ENCODE peak calls at places on chromosome 16, in five cellular contexts. B is ELF-1; Z is lower leg skin; J is T-helper 1 cell; S is stimulated activated CD4-positive, alpha-beta T cell treated with anti-CD3 and anti-CD28 coated beads, TNF-alpha, amount 100 ng/mL, for 48 hours. X is an unnamed sample.

GRCh38 chr16:85279874-85280545 is 167.7 kb upstream of the CIBAR2 start:
- DNase-seq in S (no peak), Z (no peak), J (no peak), B (no peak), X (peak)

GRCh38 chr16:87686697-87687570 is 78.9 kb downstream of the KLHDC4 start:
- DNase-seq in B (no peak), J (no peak), Z (no peak), S (no peak), X (no peak)

GRCh38 chr16:74699666-74700065 is 996 bp downstream of the MLKL start:
- DNase-seq in J (no peak), S (no peak), Z (no peak), B (no peak), X (no peak)

GRCh38 chr16:84689126-84689525 is 10.7 kb upstream of the USP10 start:
- DNase-seq in Z (no peak), B (no peak), S (no peak), J (no peak), X (no peak)

GRCh38 chr16:64453643-64454042 is 668.2 kb downstream of the CDH11 start:
- DNase-seq in B (no peak), S (no peak), J (no peak), Z (no peak), X (no peak)

GRCh38 chr16:22347100-22347820 is 27.2 kb downstream of the CDR2 start:
- DNase-seq in B (no peak), S (no peak), Z (no peak), J (no peak), X (no peak)

GRCh38 chr16:23670137-23670776 is 8.4 kb upstream of the PLK1 start:
- DNase-seq in Z (no peak), B (no peak), S (peak), J (no peak), X (no peak)

GRCh38 chr16:16042076-16042475 is 92.7 kb downstream of the ABCC1 start:
- DNase-seq in Z (no peak), S (no peak), B (no peak), J (no peak), X (peak)

GRCh38 chr16:72295914-72296313 is 124.0 kb upstream of the PMFBP1 start:
- DNase-seq in S (no peak), B (no peak), J (no peak), Z (no peak), X (no peak)

GRCh38 chr16:11145821-11146211 is 110.2 kb downstream of the SOCS1 start:
- DNase-seq in B (no peak), S (no peak), J (no peak), Z (no peak), X (no peak)

GRCh38 chr16:70416748-70417616 is 21.9 kb downstream of the ST3GAL2 start:
- DNase-seq in Z (no peak), B (no peak), J (no peak), S (no peak), X (no peak)

GRCh38 chr16:65202461-65202860 is 80.6 kb upstream of the CDH11 start:
- DNase-seq in J (no peak), Z (no peak), B (no peak), S (no peak), X (no peak)

GRCh38 chr16:13919330-13919682 is 648 bp upstream of the ERCC4 start:
- DNase-seq in Z (no peak), S (no peak), B (no peak), J (no peak), X (no peak)

GRCh38 chr16:27723711-27724490 is 174.0 kb downstream of the KATNIP start:
- DNase-seq in S (no peak), B (no peak), J (no peak), Z (no peak), X (peak)

GRCh38 chr16:1126577-1126976 is 26.3 kb upstream of the CACNA1H start:
- DNase-seq in S (no peak), Z (no peak), B (no peak), J (no peak), X (no peak)

GRCh38 chr16:57826706-57827625 is 24.7 kb upstream of the KIFC3 start:
- DNase-seq in S (no peak), B (no peak), Z (no peak), J (no peak), X (no peak)

GRCh38 chr16:77788196-77789084 is at the start of gene VAT1L:
- DNase-seq in B (peak), Z (no peak), S (no peak), J (no peak), X (peak)

GRCh38 chr16:54504372-54504771 is 217.8 kb upstream of the IRX3 start:
- DNase-seq in J (no peak), B (no peak), Z (no peak), S (no peak), X (peak)

GRCh38 chr16:87207509-87207908 is 109.7 kb downstream of the C16orf95 start:
- DNase-seq in S (no peak), B (no peak), J (no peak), Z (no peak), X (peak)

GRCh38 chr16:5415123-5415522 is 317.5 kb upstream of the EEF2KMT start:
- DNase-seq in J (no peak), Z (no peak), S (no peak), B (peak), X (no peak)

GRCh38 chr16:56267888-56268287 is 76.6 kb downstream of the GNAO1 start:
- DNase-seq in Z (no peak), S (no peak), J (no peak), B (no peak), X (no peak)

GRCh38 chr16:5323284-5323683 is 225.7 kb upstream of the EEF2KMT start:
- DNase-seq in J (no peak), S (no peak), Z (no peak), B (peak), X (no peak)

GRCh38 chr16:71461686-71462648 is at the start of gene ZNF23:
- DNase-seq in J (peak), S (peak), B (peak), Z (peak), X (peak)

GRCh38 chr16:58506241-58507194 is 6.6 kb downstream of the NDRG4 start:
- DNase-seq in J (no peak), S (no peak), Z (no peak), B (no peak), X (peak)

GRCh38 chr16:50394215-50394802 is 25.5 kb upstream of the BRD7 start:
- DNase-seq in Z (peak), B (no peak), J (no peak), S (no peak), X (no peak)

GRCh38 chr16:4433914-4434787 is 8.5 kb downstream of the DNAJA3 start:
- DNase-seq in Z (no peak), B (no peak), J (no peak), S (no peak), X (no peak)

GRCh38 chr16:84751947-84752346 is 52.1 kb downstream of the USP10 start:
- DNase-seq in B (no peak), S (no peak), Z (no peak), J (no peak), X (no peak)

GRCh38 chr16:81567987-81568748 is 123.6 kb downstream of the CMIP start:
- DNase-seq in S (peak), B (no peak), J (no peak), Z (no peak), X (peak)

GRCh38 chr16:26614102-26614864 is 452.4 kb upstream of the C16orf82 start:
- DNase-seq in S (no peak), B (no peak), J (no peak), Z (no peak), X (no peak)

GRCh38 chr16:29854520-29855100 is 8.4 kb downstream of the CDIPT start:
- DNase-seq in B (no peak), S (no peak), J (no peak), Z (no peak), X (no peak)

GRCh38 chr16:9090101-9090959 is 1.1 kb upstream of the HAPSTR1 start:
- DNase-seq in S (no peak), J (peak), B (peak), Z (peak), X (peak)

GRCh38 chr16:11167581-11167980 is 88.4 kb downstream of the SOCS1 start:
- DNase-seq in Z (no peak), J (no peak), B (no peak), S (no peak), X (no peak)

GRCh38 chr16:54630284-54630967 is 300.2 kb upstream of the IRX5 start:
- DNase-seq in S (no peak), J (no peak), Z (no peak), B (no peak), X (peak)

GRCh38 chr16:56800355-56800754 is 64.7 kb upstream of the SLC12A3 start:
- DNase-seq in Z (no peak), S (no peak), B (no peak), J (no peak), X (no peak)

GRCh38 chr16:56939801-56940200 is 7.9 kb downstream of the HERPUD1 start:
- DNase-seq in Z (no peak), S (no peak), J (no peak), B (no peak), X (no peak)

GRCh38 chr16:78252757-78253156 is 153.3 kb downstream of the WWOX start:
- DNase-seq in J (no peak), B (no peak), Z (no peak), S (no peak), X (no peak)

GRCh38 chr16:72983728-72984350 is 64.1 kb downstream of the ZFHX3 start:
- DNase-seq in Z (peak), J (no peak), B (no peak), S (no peak), X (no peak)

GRCh38 chr16:27677300-27677699 is 127.4 kb downstream of the KATNIP start:
- DNase-seq in Z (no peak), J (no peak), S (no peak), B (no peak), X (no peak)

GRCh38 chr16:14289692-14290340 is 218.7 kb downstream of the MRTFB start:
- DNase-seq in J (no peak), Z (no peak), B (peak), S (no peak), X (no peak)